ENCODE peak calls at places on chromosome 16, in ten cellular contexts. One of them, this sample, is unnamed.

GRCh38 chr16:67694611-67695010 is 24.5 kb downstream of the GFOD2 start:
- DNase-seq in prostate gland: no peak
- DNase-seq in kidney epithelial cell: no peak
- DNase-seq in transverse colon: no peak
- DNase-seq in A673: no peak
- DNase-seq in cardiac muscle cell: no peak
- DNase-seq in upper lobe of right lung: no peak
- DNase-seq in H9: no peak
- DNase-seq in left lung: no peak
- DNase-seq in colonic mucosa: no peak
- DNase-seq in this sample: no peak

GRCh38 chr16:87821346-87822001 is 47.8 kb downstream of the SLC7A5 start:
- DNase-seq in prostate gland: no peak
- DNase-seq in kidney epithelial cell: no peak
- DNase-seq in transverse colon: no peak
- DNase-seq in A673: no peak
- DNase-seq in cardiac muscle cell: no peak
- DNase-seq in upper lobe of right lung: no peak
- DNase-seq in H9: no peak
- DNase-seq in left lung: no peak
- DNase-seq in colonic mucosa: no peak
- DNase-seq in this sample: no peak

GRCh38 chr16:85451646-85452363 is 161.3 kb upstream of the GSE1 start:
- DNase-seq in prostate gland: no peak
- DNase-seq in kidney epithelial cell: no peak
- DNase-seq in transverse colon: no peak
- DNase-seq in A673: no peak
- DNase-seq in cardiac muscle cell: no peak
- DNase-seq in upper lobe of right lung: no peak
- DNase-seq in H9: no peak
- DNase-seq in left lung: no peak
- DNase-seq in colonic mucosa: no peak
- DNase-seq in this sample: no peak

GRCh38 chr16:66927918-66928649 is 2.7 kb upstream of the RRAD start:
- DNase-seq in prostate gland: no peak
- DNase-seq in kidney epithelial cell: no peak
- DNase-seq in transverse colon: no peak
- DNase-seq in A673: no peak
- DNase-seq in cardiac muscle cell: no peak
- DNase-seq in upper lobe of right lung: no peak
- DNase-seq in H9: no peak
- DNase-seq in left lung: no peak
- DNase-seq in colonic mucosa: no peak
- DNase-seq in this sample: peak; percentile 83

GRCh38 chr16:50065241-50065623 is 538 bp upstream of the HEATR3 start:
- DNase-seq in prostate gland: no peak
- DNase-seq in kidney epithelial cell: no peak
- DNase-seq in transverse colon: no peak
- DNase-seq in A673: no peak
- DNase-seq in cardiac muscle cell: no peak
- DNase-seq in upper lobe of right lung: no peak
- DNase-seq in H9: no peak
- DNase-seq in left lung: no peak
- DNase-seq in colonic mucosa: no peak
- DNase-seq in this sample: no peak

GRCh38 chr16:49010396-49010795 is 271.2 kb downstream of the CBLN1 start:
- DNase-seq in prostate gland: no peak
- DNase-seq in kidney epithelial cell: no peak
- DNase-seq in transverse colon: no peak
- DNase-seq in A673: no peak
- DNase-seq in cardiac muscle cell: no peak
- DNase-seq in upper lobe of right lung: no peak
- DNase-seq in H9: no peak
- DNase-seq in left lung: no peak
- DNase-seq in colonic mucosa: no peak
- DNase-seq in this sample: no peak

GRCh38 chr16:81335669-81336068 is 20.9 kb downstream of the GAN start:
- DNase-seq in prostate gland: no peak
- DNase-seq in kidney epithelial cell: no peak
- DNase-seq in transverse colon: no peak
- DNase-seq in A673: no peak
- DNase-seq in cardiac muscle cell: no peak
- DNase-seq in upper lobe of right lung: no peak
- DNase-seq in H9: no peak
- DNase-seq in left lung: no peak
- DNase-seq in colonic mucosa: no peak
- DNase-seq in this sample: no peak

GRCh38 chr16:31699601-31700000 is 171.9 kb downstream of the AHSP start:
- DNase-seq in prostate gland: no peak
- DNase-seq in kidney epithelial cell: no peak
- DNase-seq in transverse colon: no peak
- DNase-seq in A673: no peak
- DNase-seq in cardiac muscle cell: no peak
- DNase-seq in upper lobe of right lung: no peak
- DNase-seq in H9: no peak
- DNase-seq in left lung: peak; percentile 38
- DNase-seq in colonic mucosa: no peak
- DNase-seq in this sample: no peak

GRCh38 chr16:51708861-51709260 is 557.8 kb upstream of the SALL1 start:
- DNase-seq in prostate gland: no peak
- DNase-seq in kidney epithelial cell: no peak
- DNase-seq in transverse colon: no peak
- DNase-seq in A673: no peak
- DNase-seq in cardiac muscle cell: no peak
- DNase-seq in upper lobe of right lung: no peak
- DNase-seq in H9: no peak
- DNase-seq in left lung: no peak
- DNase-seq in colonic mucosa: no peak
- DNase-seq in this sample: no peak

GRCh38 chr16:13332713-13333255 is 431.4 kb downstream of the SHISA9 start:
- DNase-seq in prostate gland: no peak
- DNase-seq in kidney epithelial cell: no peak
- DNase-seq in transverse colon: no peak
- DNase-seq in A673: no peak
- DNase-seq in cardiac muscle cell: no peak
- DNase-seq in upper lobe of right lung: no peak
- DNase-seq in H9: peak; percentile 73
- DNase-seq in left lung: no peak
- DNase-seq in colonic mucosa: no peak
- DNase-seq in this sample: no peak

GRCh38 chr16:57235128-57236092 is 9.6 kb upstream of the ARL2BP start:
- DNase-seq in prostate gland: no peak
- DNase-seq in kidney epithelial cell: no peak
- DNase-seq in transverse colon: no peak
- DNase-seq in A673: peak; percentile 80
- DNase-seq in cardiac muscle cell: peak; percentile 11
- DNase-seq in upper lobe of right lung: no peak
- DNase-seq in H9: no peak
- DNase-seq in left lung: no peak
- DNase-seq in colonic mucosa: no peak
- DNase-seq in this sample: no peak

GRCh38 chr16:9225527-9226316 is 134.3 kb downstream of the HAPSTR1 start:
- DNase-seq in prostate gland: no peak
- DNase-seq in kidney epithelial cell: no peak
- DNase-seq in transverse colon: no peak
- DNase-seq in A673: peak; percentile 63
- DNase-seq in cardiac muscle cell: peak; percentile 41
- DNase-seq in upper lobe of right lung: no peak
- DNase-seq in H9: peak; percentile 72
- DNase-seq in left lung: no peak
- DNase-seq in colonic mucosa: no peak
- DNase-seq in this sample: no peak

GRCh38 chr16:58187092-58187491 is 10.8 kb downstream of the CSNK2A2 start:
- DNase-seq in prostate gland: no peak
- DNase-seq in kidney epithelial cell: no peak
- DNase-seq in transverse colon: no peak
- DNase-seq in A673: no peak
- DNase-seq in cardiac muscle cell: no peak
- DNase-seq in upper lobe of right lung: no peak
- DNase-seq in H9: no peak
- DNase-seq in left lung: no peak
- DNase-seq in colonic mucosa: no peak
- DNase-seq in this sample: no peak

DNA sequence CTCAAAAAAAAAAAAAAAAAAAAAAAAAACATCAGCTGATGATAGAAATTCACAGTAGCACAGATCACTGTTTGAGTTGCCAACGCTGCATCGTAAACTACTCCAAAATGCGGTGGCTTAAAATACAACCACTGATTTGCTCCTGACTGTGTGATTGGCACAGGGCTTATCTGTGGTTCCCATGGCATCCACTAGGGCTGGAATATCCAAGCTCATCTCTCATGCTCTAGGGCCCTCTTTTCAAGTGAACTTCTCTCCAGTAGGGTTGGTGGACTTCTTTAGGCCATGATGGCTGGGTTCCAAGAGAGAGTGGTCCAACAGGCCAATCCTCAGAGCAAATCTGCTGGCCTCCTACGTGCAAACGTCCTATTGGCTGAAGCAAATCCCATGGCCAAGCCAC is 15.9 kb upstream of the GPRC5B start:
- DNase-seq in prostate gland: no peak
- DNase-seq in kidney epithelial cell: no peak
- DNase-seq in transverse colon: no peak
- DNase-seq in A673: no peak
- DNase-seq in cardiac muscle cell: no peak
- DNase-seq in upper lobe of right lung: no peak
- DNase-seq in H9: no peak
- DNase-seq in left lung: no peak
- DNase-seq in colonic mucosa: no peak
- DNase-seq in this sample: no peak
- H3K27me3 ChIP-seq in prostate gland: no peaks in the 10 kb centered on the region
- H3K27me3 ChIP-seq in kidney epithelial cell: no peaks in the 10 kb centered on the region
- H3K27me3 ChIP-seq in transverse colon: no peaks in the 10 kb centered on the region
- H3K27me3 ChIP-seq in A673: no peaks in the 10 kb centered on the region
- H3K27me3 ChIP-seq in cardiac muscle cell: no peaks in the 10 kb centered on the region
- H3K27me3 ChIP-seq in upper lobe of right lung: no peaks in the 10 kb centered on the region
- H3K27me3 ChIP-seq in H9: no peaks in the 10 kb centered on the region
- H3K27me3 ChIP-seq in left lung: peaks cover 14% of the 10 kb centered on the region
- H3K27me3 ChIP-seq in colonic mucosa: no peaks in the 10 kb centered on the region
- H3K27me3 ChIP-seq in this sample: no peaks in the 10 kb centered on the region

GRCh38 chr16:539901-540530 is 12.5 kb downstream of the CAPN15 start:
- DNase-seq in prostate gland: no peak
- DNase-seq in kidney epithelial cell: no peak
- DNase-seq in transverse colon: no peak
- DNase-seq in A673: no peak
- DNase-seq in cardiac muscle cell: no peak
- DNase-seq in upper lobe of right lung: no peak
- DNase-seq in H9: no peak
- DNase-seq in left lung: no peak
- DNase-seq in colonic mucosa: no peak
- DNase-seq in this sample: no peak

GRCh38 chr16:534856-535445 is 7.4 kb downstream of the CAPN15 start:
- DNase-seq in prostate gland: no peak
- DNase-seq in kidney epithelial cell: no peak
- DNase-seq in transverse colon: no peak
- DNase-seq in A673: no peak
- DNase-seq in cardiac muscle cell: no peak
- DNase-seq in upper lobe of right lung: no peak
- DNase-seq in H9: no peak
- DNase-seq in left lung: no peak
- DNase-seq in colonic mucosa: no peak
- DNase-seq in this sample: no peak

GRCh38 chr16:536746-537145 is 9.2 kb downstream of the CAPN15 start:
- DNase-seq in prostate gland: no peak
- DNase-seq in kidney epithelial cell: no peak
- DNase-seq in transverse colon: no peak
- DNase-seq in A673: no peak
- DNase-seq in cardiac muscle cell: no peak
- DNase-seq in upper lobe of right lung: no peak
- DNase-seq in H9: no peak
- DNase-seq in left lung: no peak
- DNase-seq in colonic mucosa: no peak
- DNase-seq in this sample: no peak

GRCh38 chr16:535446-536405 is 8.2 kb downstream of the CAPN15 start:
- DNase-seq in prostate gland: no peak
- DNase-seq in kidney epithelial cell: no peak
- DNase-seq in transverse colon: peak; percentile 89
- DNase-seq in A673: no peak
- DNase-seq in cardiac muscle cell: no peak
- DNase-seq in upper lobe of right lung: no peak
- DNase-seq in H9: no peak
- DNase-seq in left lung: no peak
- DNase-seq in colonic mucosa: peak; percentile 87
- DNase-seq in this sample: peak; percentile 81

GRCh38 chr16:537415-538335 is 10.2 kb downstream of the CAPN15 start:
- DNase-seq in prostate gland: no peak
- DNase-seq in kidney epithelial cell: no peak
- DNase-seq in transverse colon: no peak
- DNase-seq in A673: no peak
- DNase-seq in cardiac muscle cell: no peak
- DNase-seq in upper lobe of right lung: no peak
- DNase-seq in H9: no peak
- DNase-seq in left lung: no peak
- DNase-seq in colonic mucosa: no peak
- DNase-seq in this sample: no peak
- TF ChIP-seq CTCF in prostate gland: no peak
- TF ChIP-seq CTCF in kidney epithelial cell: peak; percentile 9
- TF ChIP-seq CTCF in transverse colon: no peak
- TF ChIP-seq CTCF in A673: peak; percentile 17
- TF ChIP-seq CTCF in cardiac muscle cell: peak; percentile 7
- TF ChIP-seq CTCF in upper lobe of right lung: no peak
- TF ChIP-seq CTCF in H9: peak; percentile 45
- TF ChIP-seq CTCF in left lung: no peak
- TF ChIP-seq CTCF in colonic mucosa: no peak
- TF ChIP-seq CTCF in this sample: peak; percentile 9

GRCh38 chr16:75798714-75799113 is 72.4 kb upstream of the CPHXL start:
- DNase-seq in prostate gland: no peak
- DNase-seq in kidney epithelial cell: no peak
- DNase-seq in transverse colon: no peak
- DNase-seq in A673: no peak
- DNase-seq in cardiac muscle cell: no peak
- DNase-seq in upper lobe of right lung: no peak
- DNase-seq in H9: no peak
- DNase-seq in left lung: no peak
- DNase-seq in colonic mucosa: no peak
- DNase-seq in this sample: no peak
- H3K27me3 ChIP-seq in prostate gland: no peaks in the 10 kb centered on the region
- H3K27me3 ChIP-seq in kidney epithelial cell: no peaks in the 10 kb centered on the region
- H3K27me3 ChIP-seq in transverse colon: no peaks in the 10 kb centered on the region
- H3K27me3 ChIP-seq in A673: peaks cover 7% of the 10 kb centered on the region
- H3K27me3 ChIP-seq in cardiac muscle cell: no peaks in the 10 kb centered on the region
- H3K27me3 ChIP-seq in upper lobe of right lung: peaks cover 3% of the 10 kb centered on the region
- H3K27me3 ChIP-seq in H9: no peaks in the 10 kb centered on the region
- H3K27me3 ChIP-seq in left lung: no peaks in the 10 kb centered on the region
- H3K27me3 ChIP-seq in colonic mucosa: no peaks in the 10 kb centered on the region
- H3K27me3 ChIP-seq in this sample: no peaks in the 10 kb centered on the region

DNA sequence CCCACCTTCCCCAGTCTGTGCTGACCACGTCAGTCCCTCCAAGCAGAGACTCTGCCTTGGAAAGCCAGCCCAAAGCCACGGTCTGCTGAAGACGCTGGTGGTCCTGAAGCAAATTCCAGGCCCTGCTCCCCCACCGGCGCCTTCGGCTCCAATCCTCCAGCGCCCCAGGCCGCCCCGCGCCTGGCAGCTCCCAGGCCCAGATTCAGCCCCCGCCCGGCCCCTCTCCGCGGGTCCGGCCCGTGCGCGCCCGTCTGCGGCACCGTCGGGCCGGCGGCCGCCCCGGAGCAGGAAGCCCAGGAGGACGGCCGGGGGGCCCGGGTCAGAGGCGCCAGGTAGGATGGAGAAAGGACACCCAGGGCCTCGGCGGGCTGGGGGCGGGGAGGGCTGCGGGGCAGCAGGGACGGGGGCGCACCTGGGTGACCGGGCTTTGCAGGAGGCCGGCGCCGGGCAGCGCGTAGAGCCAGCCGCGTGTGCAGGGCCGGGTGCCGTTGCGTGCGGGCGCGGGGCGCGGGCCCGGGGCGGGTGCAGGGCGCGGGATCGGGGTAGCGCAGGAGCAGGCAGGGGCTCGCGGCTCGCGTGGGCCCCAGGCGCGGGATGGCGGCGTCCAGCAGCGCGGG is 621 bp upstream of the SLC22A31 start:
- DNase-seq in prostate gland: no peak
- DNase-seq in kidney epithelial cell: no peak
- DNase-seq in transverse colon: no peak
- DNase-seq in A673: no peak
- DNase-seq in cardiac muscle cell: no peak
- DNase-seq in upper lobe of right lung: peak; percentile 69
- DNase-seq in H9: peak; percentile 40
- DNase-seq in left lung: peak; percentile 80
- DNase-seq in colonic mucosa: no peak
- DNase-seq in this sample: no peak
- TF ChIP-seq CTCF in prostate gland: no peak
- TF ChIP-seq CTCF in kidney epithelial cell: no peak
- TF ChIP-seq CTCF in transverse colon: no peak
- TF ChIP-seq CTCF in A673: no peak
- TF ChIP-seq CTCF in cardiac muscle cell: no peak
- TF ChIP-seq CTCF in upper lobe of right lung: no peak
- TF ChIP-seq CTCF in H9: no peak
- TF ChIP-seq CTCF in left lung: no peak
- TF ChIP-seq CTCF in colonic mucosa: no peak
- TF ChIP-seq CTCF in this sample: no peak

This sample was measured in mammary epithelial cell.